ENCODE peak calls at places on chromosomes 4 and X, in six cellular contexts. D, X, E, U, W and C are unnamed samples.

GRCh38 chr4:110088670-110089069 is 109.7 kb downstream of the ELOVL6 start:
- DNase-seq in W (peak), X (peak), D (peak), E (no peak), U (peak), C (no peak)

GRCh38 chr4:81648576-81649272 is 177.0 kb upstream of the RASGEF1B start:
- DNase-seq in D (peak), W (no peak), U (no peak), E (no peak), X (peak), C (peak)

GRCh38 chr4:148893095-148893494 is 450.9 kb upstream of the NR3C2 start:
- DNase-seq in E (no peak), W (no peak), D (no peak), X (no peak), U (no peak), C (no peak)

GRCh38 chr4:133741766-133742165 is 459.8 kb downstream of the PABPC4L start:
- DNase-seq in E (no peak), W (no peak), U (no peak), X (no peak), D (no peak), C (no peak)

GRCh38 chr4:64539234-64539849 is 130.1 kb upstream of the TECRL start:
- DNase-seq in X (peak), E (no peak), D (peak), U (peak), W (peak), C (no peak)

GRCh38 chr4:48604527-48604926 is 114.5 kb downstream of the ZAR1 start:
- DNase-seq in U (no peak), E (no peak), W (no peak), D (no peak), X (no peak), C (no peak)

GRCh38 chr4:4289575-4289929 is 402 bp downstream of the LYAR start:
- DNase-seq in E (no peak), D (no peak), X (no peak), W (no peak), U (no peak), C (no peak)

GRCh38 chrX:130771230-130771629 is 131.8 kb downstream of the ENOX2 start:
- DNase-seq in X (no peak), U (no peak), W (no peak), E (no peak), D (no peak), C (no peak)

GRCh38 chrX:112025753-112026152 is 56.8 kb downstream of the TRPC5 start:
- DNase-seq in W (no peak), D (no peak), E (no peak), U (no peak), X (no peak), C (no peak)

GRCh38 chr4:173317003-173317402 is 17.2 kb downstream of the HMGB2 start:
- DNase-seq in E (no peak), D (peak), U (peak), X (peak), W (no peak), C (no peak)

GRCh38 chr4:8101213-8101781 is 57.3 kb downstream of the ABLIM2 start:
- DNase-seq in X (peak), E (peak), U (no peak), D (no peak), W (peak), C (no peak)

GRCh38 chr4:1299301-1299860 is 9.7 kb downstream of the MAEA start:
- DNase-seq in X (no peak), D (no peak), W (no peak), U (no peak), E (peak), C (no peak)

DNA sequence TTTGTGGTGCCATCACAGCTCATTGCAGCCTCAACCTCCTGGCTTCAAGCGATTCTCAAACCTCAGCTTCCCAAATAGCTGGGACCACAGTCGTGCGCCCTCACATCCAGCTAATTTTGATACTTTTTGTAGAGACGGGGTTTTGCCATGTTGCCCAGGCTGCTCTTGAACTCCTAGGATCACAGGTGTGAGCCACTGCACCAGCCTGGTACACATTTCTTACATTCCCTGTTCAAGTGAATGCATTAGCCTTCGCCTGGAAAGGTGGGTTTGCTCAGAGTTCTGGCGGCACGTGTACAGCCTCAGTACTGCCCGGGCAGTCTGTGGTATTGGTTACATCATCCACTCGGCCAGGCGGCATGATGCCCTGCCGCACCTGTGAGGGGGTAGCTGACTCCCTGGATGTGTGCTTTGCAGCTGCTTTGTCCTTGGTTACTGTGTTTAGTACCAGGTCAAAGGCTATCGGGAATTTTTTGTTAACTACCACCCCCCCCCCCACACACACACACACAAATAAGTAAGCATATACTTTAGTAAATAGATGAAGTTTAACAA is 57.1 kb downstream of the TNIP2 start:
- DNase-seq in U (no peak), D (no peak), E (no peak), W (no peak), X (no peak), C (no peak)
- H3K4me3 ChIP-seq in U (no peak), D (no peak), E (no peak), W (no peak), X (no peak), C (no peak)

GRCh38 chr4:113971706-113972360 is 7.6 kb downstream of the ARSJ start:
- DNase-seq in X (no peak), W (peak), E (no peak), D (no peak), U (no peak), C (no peak)

GRCh38 chr4:113975578-113975977 is 3.9 kb downstream of the ARSJ start:
- DNase-seq in U (no peak), E (no peak), X (no peak), W (no peak), D (no peak), C (no peak)

GRCh38 chr4:113973349-113973748 is 6.1 kb downstream of the ARSJ start:
- DNase-seq in X (no peak), E (no peak), U (no peak), D (no peak), W (no peak), C (no peak)

GRCh38 chr4:113972781-113973180 is 6.7 kb downstream of the ARSJ start:
- DNase-seq in U (no peak), E (no peak), D (no peak), W (no peak), X (no peak), C (no peak)

GRCh38 chr4:113974467-113974866 is 5.0 kb downstream of the ARSJ start:
- DNase-seq in D (no peak), X (no peak), U (no peak), W (no peak), E (no peak), C (no peak)
- H3K4me3 ChIP-seq in D (no peak), X (no peak), U (no peak), W (no peak), E (no peak), C (no peak)

DNA sequence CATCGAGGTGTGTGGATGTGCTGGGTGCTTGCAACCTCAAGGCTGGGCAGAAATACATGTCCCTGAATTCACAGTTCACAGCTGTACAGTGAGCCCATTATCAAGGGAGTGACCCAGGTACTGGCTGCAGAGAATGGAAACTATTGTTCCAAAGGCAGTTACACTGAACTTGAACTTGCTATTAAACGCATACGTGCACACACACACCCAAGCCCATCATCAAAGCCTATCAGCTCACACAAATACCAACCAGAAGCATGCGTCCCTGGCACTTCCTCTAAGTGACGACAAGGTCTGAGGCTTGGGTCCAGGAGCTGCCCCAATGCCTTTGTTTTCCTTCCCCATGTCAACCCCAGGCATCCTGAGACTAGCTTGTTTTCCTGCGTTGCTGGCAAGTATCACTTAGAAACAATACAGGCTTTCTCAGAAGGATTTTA is 88.6 kb downstream of the IRF2 start:
- DNase-seq in D (no peak), E (peak), X (no peak), U (peak), W (peak), C (no peak)
- H3K4me3 ChIP-seq in D (no peak), E (no peak), X (no peak), U (no peak), W (no peak), C (no peak)

DNA sequence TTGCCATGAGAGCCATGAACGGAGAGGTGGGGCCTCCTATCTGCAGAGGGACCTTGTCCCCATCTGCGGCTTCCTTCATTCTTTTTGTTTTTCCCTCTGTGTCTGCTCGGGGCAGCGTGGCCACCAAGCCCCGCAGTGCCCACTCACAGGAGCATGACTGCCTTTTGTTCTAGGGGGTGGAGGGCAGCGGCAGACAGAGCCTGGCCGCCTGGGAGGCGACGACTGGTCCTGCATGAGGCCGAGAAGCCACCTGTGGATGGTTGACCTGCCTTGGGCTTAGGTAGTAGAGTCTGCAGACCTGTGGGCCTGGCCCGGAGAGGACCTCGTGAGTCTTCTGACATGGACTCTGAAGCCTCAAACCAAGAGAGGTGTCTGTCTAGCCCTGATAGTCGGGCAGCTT is 1.4 kb downstream of the RBM3 start:
- DNase-seq in U (no peak), X (no peak), W (no peak), E (no peak), D (no peak), C (no peak)
- H3K4me3 ChIP-seq in U (peak), X (peak), W (peak), E (no peak), D (peak), C (peak)